ENCODE peak calls at places on chromosomes 1 and 21, in seven cellular contexts. One of them, this sample, is unnamed.

GRCh38 chr1:176794897-176795508 is 332.0 kb downstream of the PAPPA2 start:
- DNase-seq in prostate gland: no peak
- DNase-seq in right lobe of liver: no peak
- DNase-seq in A549: no peak
- DNase-seq in upper lobe of left lung: no peak
- DNase-seq in body of pancreas: no peak
- DNase-seq in IMR-90: no peak
- DNase-seq in this sample: no peak

GRCh38 chr1:26820784-26821269 is 5.7 kb upstream of the ZDHHC18 start:
- DNase-seq in IMR-90: no peak
- DNase-seq in prostate gland: no peak
- DNase-seq in upper lobe of left lung: no peak
- DNase-seq in body of pancreas: no peak
- DNase-seq in right lobe of liver: no peak
- DNase-seq in A549: no peak
- DNase-seq in this sample: no peak

GRCh38 chr1:64019818-64020217 is 183.6 kb upstream of the UBE2U start:
- DNase-seq in A549: peak
- DNase-seq in right lobe of liver: no peak
- DNase-seq in IMR-90: peak
- DNase-seq in body of pancreas: no peak
- DNase-seq in upper lobe of left lung: no peak
- DNase-seq in prostate gland: no peak
- DNase-seq in this sample: no peak

GRCh38 chr1:112371770-112372169 is 24.2 kb upstream of the CTTNBP2NL start:
- DNase-seq in right lobe of liver: no peak
- DNase-seq in A549: no peak
- DNase-seq in body of pancreas: no peak
- DNase-seq in prostate gland: no peak
- DNase-seq in upper lobe of left lung: no peak
- DNase-seq in IMR-90: peak
- DNase-seq in this sample: no peak

GRCh38 chr21:35862969-35863368 is 197.4 kb downstream of the SETD4 start:
- DNase-seq in body of pancreas: no peak
- DNase-seq in IMR-90: no peak
- DNase-seq in upper lobe of left lung: no peak
- DNase-seq in prostate gland: no peak
- DNase-seq in A549: no peak
- DNase-seq in right lobe of liver: no peak
- DNase-seq in this sample: no peak

GRCh38 chr1:110316735-110317134 is 22.4 kb upstream of the RBM15 start:
- DNase-seq in prostate gland: no peak
- DNase-seq in IMR-90: no peak
- DNase-seq in upper lobe of left lung: no peak
- DNase-seq in body of pancreas: no peak
- DNase-seq in A549: no peak
- DNase-seq in right lobe of liver: no peak
- DNase-seq in this sample: no peak

GRCh38 chr1:162416909-162417308 is 5.0 kb upstream of the SH2D1B start:
- DNase-seq in right lobe of liver: no peak
- DNase-seq in upper lobe of left lung: no peak
- DNase-seq in body of pancreas: no peak
- DNase-seq in prostate gland: no peak
- DNase-seq in A549: no peak
- DNase-seq in IMR-90: no peak
- DNase-seq in this sample: no peak

GRCh38 chr1:168628807-168629206 is 52.4 kb downstream of the XCL1 start:
- DNase-seq in right lobe of liver: no peak
- DNase-seq in prostate gland: no peak
- DNase-seq in upper lobe of left lung: no peak
- DNase-seq in A549: peak
- DNase-seq in IMR-90: peak
- DNase-seq in body of pancreas: no peak
- DNase-seq in this sample: no peak

GRCh38 chr1:209618756-209619420 is 33.3 kb downstream of the LAMB3 start:
- DNase-seq in upper lobe of left lung: no peak
- DNase-seq in prostate gland: no peak
- DNase-seq in right lobe of liver: no peak
- DNase-seq in IMR-90: no peak
- DNase-seq in body of pancreas: no peak
- DNase-seq in A549: no peak
- DNase-seq in this sample: no peak

GRCh38 chr1:53111073-53111556 is 31.3 kb downstream of the SLC1A7 start:
- DNase-seq in prostate gland: no peak
- DNase-seq in IMR-90: peak
- DNase-seq in upper lobe of left lung: no peak
- DNase-seq in right lobe of liver: peak
- DNase-seq in body of pancreas: no peak
- DNase-seq in A549: peak
- DNase-seq in this sample: no peak
- TF ChIP-seq POLR2A in prostate gland: no peak
- TF ChIP-seq POLR2A in IMR-90: no peak
- TF ChIP-seq POLR2A in upper lobe of left lung: no peak
- TF ChIP-seq POLR2A in right lobe of liver: no peak
- TF ChIP-seq POLR2A in body of pancreas: no peak
- TF ChIP-seq POLR2A in A549: no peak
- TF ChIP-seq POLR2A in this sample: no peak

GRCh38 chr1:58815680-58816071 is 31.8 kb upstream of the JUN start:
- DNase-seq in right lobe of liver: peak
- DNase-seq in prostate gland: peak
- DNase-seq in body of pancreas: peak
- DNase-seq in A549: peak
- DNase-seq in IMR-90: no peak
- DNase-seq in upper lobe of left lung: no peak
- DNase-seq in this sample: no peak

GRCh38 chr1:58813801-58814200 is 30.0 kb upstream of the JUN start:
- DNase-seq in right lobe of liver: no peak
- DNase-seq in body of pancreas: no peak
- DNase-seq in A549: no peak
- DNase-seq in upper lobe of left lung: no peak
- DNase-seq in IMR-90: no peak
- DNase-seq in prostate gland: no peak
- DNase-seq in this sample: no peak

GRCh38 chr1:58816072-58816746 is 32.4 kb upstream of the JUN start:
- DNase-seq in body of pancreas: peak
- DNase-seq in right lobe of liver: peak
- DNase-seq in upper lobe of left lung: peak
- DNase-seq in A549: peak
- DNase-seq in IMR-90: peak
- DNase-seq in prostate gland: peak
- DNase-seq in this sample: no peak

GRCh38 chr1:58814251-58815068 is 30.6 kb upstream of the JUN start:
- DNase-seq in upper lobe of left lung: peak
- DNase-seq in IMR-90: peak
- DNase-seq in body of pancreas: peak
- DNase-seq in right lobe of liver: peak
- DNase-seq in A549: no peak
- DNase-seq in prostate gland: peak
- DNase-seq in this sample: no peak

GRCh38 chr1:58815069-58815679 is 31.3 kb upstream of the JUN start:
- DNase-seq in A549: peak
- DNase-seq in right lobe of liver: peak
- DNase-seq in IMR-90: peak
- DNase-seq in upper lobe of left lung: peak
- DNase-seq in prostate gland: peak
- DNase-seq in body of pancreas: peak
- DNase-seq in this sample: no peak
- TF ChIP-seq POLR2A in A549: peak
- TF ChIP-seq POLR2A in right lobe of liver: peak
- TF ChIP-seq POLR2A in IMR-90: no peak
- TF ChIP-seq POLR2A in upper lobe of left lung: no peak
- TF ChIP-seq POLR2A in prostate gland: peak
- TF ChIP-seq POLR2A in body of pancreas: peak
- TF ChIP-seq POLR2A in this sample: no peak

DNA sequence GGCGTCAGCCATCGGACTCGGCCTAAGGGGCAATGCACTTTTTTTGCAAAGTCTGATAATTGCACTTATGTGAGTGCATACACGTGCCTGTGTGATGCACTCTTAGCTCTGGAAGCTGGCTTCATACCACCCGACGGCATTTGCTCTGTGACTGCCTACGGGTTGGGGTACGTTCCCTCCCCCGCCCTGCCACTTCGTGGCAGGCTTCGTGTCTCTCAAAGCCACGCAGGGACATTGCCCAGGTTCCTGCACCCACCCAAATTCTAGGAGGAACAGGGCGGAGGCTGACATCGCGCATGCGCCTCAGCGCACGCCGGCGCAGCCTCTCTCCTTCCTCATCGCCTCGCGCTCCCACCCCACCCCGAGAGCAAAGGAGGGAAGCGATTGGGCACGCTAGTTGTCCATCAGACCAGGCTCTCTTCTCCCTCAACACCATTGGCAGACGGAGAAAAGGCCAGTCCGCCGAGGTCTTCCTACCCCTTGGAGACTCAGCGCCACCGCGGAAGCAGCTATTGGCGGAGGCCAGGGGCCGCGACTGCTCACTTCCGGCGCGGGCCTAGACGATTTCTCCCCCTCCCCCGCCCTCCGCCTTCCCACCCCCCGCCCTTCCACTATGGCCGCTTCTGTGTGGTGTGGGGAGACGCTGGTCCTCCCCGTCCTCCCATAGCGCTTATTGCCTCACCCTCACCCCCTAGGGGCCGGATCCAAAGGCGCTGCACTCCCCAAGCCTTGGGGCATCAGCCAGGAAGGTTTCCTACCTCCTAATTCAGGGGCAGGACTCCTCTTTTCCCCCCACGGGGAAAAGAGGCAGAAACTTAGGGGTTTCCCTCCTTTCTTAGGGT is at the start of gene INTS3:
- DNase-seq in right lobe of liver: peak
- DNase-seq in A549: peak
- DNase-seq in upper lobe of left lung: peak
- DNase-seq in IMR-90: peak
- DNase-seq in body of pancreas: peak
- DNase-seq in prostate gland: peak
- DNase-seq in this sample: peak
- TF ChIP-seq POLR2A in right lobe of liver: peak
- TF ChIP-seq POLR2A in A549: peak
- TF ChIP-seq POLR2A in upper lobe of left lung: no peak
- TF ChIP-seq POLR2A in IMR-90: peak
- TF ChIP-seq POLR2A in body of pancreas: peak
- TF ChIP-seq POLR2A in prostate gland: peak
- TF ChIP-seq POLR2A in this sample: no peak

GRCh38 chr1:85274969-85275453 is 1.4 kb downstream of the BCL10 start:
- DNase-seq in prostate gland: no peak
- DNase-seq in right lobe of liver: no peak
- DNase-seq in upper lobe of left lung: no peak
- DNase-seq in IMR-90: peak
- DNase-seq in A549: peak
- DNase-seq in body of pancreas: no peak
- DNase-seq in this sample: no peak

GRCh38 chr1:85277027-85277625 is 694 bp upstream of the BCL10 start:
- DNase-seq in body of pancreas: no peak
- DNase-seq in A549: no peak
- DNase-seq in prostate gland: no peak
- DNase-seq in IMR-90: no peak
- DNase-seq in upper lobe of left lung: no peak
- DNase-seq in right lobe of liver: no peak
- DNase-seq in this sample: no peak

GRCh38 chr1:85275701-85276289 is 637 bp downstream of the BCL10 start:
- DNase-seq in A549: no peak
- DNase-seq in body of pancreas: no peak
- DNase-seq in prostate gland: no peak
- DNase-seq in IMR-90: peak
- DNase-seq in right lobe of liver: no peak
- DNase-seq in upper lobe of left lung: no peak
- DNase-seq in this sample: no peak

GRCh38 chr1:85276290-85277026 is at the start of gene BCL10:
- DNase-seq in IMR-90: peak
- DNase-seq in right lobe of liver: peak
- DNase-seq in upper lobe of left lung: peak
- DNase-seq in prostate gland: peak
- DNase-seq in A549: peak
- DNase-seq in body of pancreas: peak
- DNase-seq in this sample: peak

DNA sequence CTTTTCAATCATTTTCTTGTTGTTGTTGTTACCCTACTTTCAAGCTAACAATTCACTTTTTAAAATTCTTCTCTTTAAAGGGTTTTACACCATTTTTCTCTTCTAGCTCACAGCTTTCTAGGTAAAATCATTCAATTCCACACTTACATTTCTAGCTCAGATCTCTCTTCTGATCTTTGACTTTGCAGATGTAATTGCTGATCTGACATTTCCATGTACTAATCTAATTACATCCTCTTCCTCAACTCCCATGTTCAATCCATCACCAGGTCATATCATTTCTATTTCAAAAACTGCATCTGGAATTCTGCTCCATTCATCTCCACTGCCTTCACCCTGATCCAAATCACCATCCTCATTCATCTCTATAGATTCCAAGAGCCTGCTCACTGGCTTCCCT is 3.0 kb downstream of the BCL10 start:
- DNase-seq in upper lobe of left lung: no peak
- DNase-seq in right lobe of liver: no peak
- DNase-seq in IMR-90: no peak
- DNase-seq in A549: no peak
- DNase-seq in prostate gland: no peak
- DNase-seq in body of pancreas: no peak
- DNase-seq in this sample: no peak
- TF ChIP-seq POLR2A in upper lobe of left lung: no peak
- TF ChIP-seq POLR2A in right lobe of liver: no peak
- TF ChIP-seq POLR2A in IMR-90: no peak
- TF ChIP-seq POLR2A in A549: no peak
- TF ChIP-seq POLR2A in prostate gland: no peak
- TF ChIP-seq POLR2A in body of pancreas: no peak
- TF ChIP-seq POLR2A in this sample: no peak

GRCh38 chr1:224193319-224193966 is 10.4 kb downstream of the DEGS1 start:
- DNase-seq in A549: no peak
- DNase-seq in body of pancreas: no peak
- DNase-seq in right lobe of liver: no peak
- DNase-seq in prostate gland: no peak
- DNase-seq in upper lobe of left lung: no peak
- DNase-seq in IMR-90: no peak
- DNase-seq in this sample: no peak
- TF ChIP-seq POLR2A in A549: no peak
- TF ChIP-seq POLR2A in body of pancreas: no peak
- TF ChIP-seq POLR2A in right lobe of liver: no peak
- TF ChIP-seq POLR2A in prostate gland: no peak
- TF ChIP-seq POLR2A in upper lobe of left lung: no peak
- TF ChIP-seq POLR2A in IMR-90: no peak
- TF ChIP-seq POLR2A in this sample: no peak

GRCh38 chr1:175678471-175678870 is 64.9 kb downstream of the TNR start:
- DNase-seq in body of pancreas: no peak
- DNase-seq in A549: no peak
- DNase-seq in upper lobe of left lung: no peak
- DNase-seq in right lobe of liver: no peak
- DNase-seq in prostate gland: no peak
- DNase-seq in IMR-90: no peak
- DNase-seq in this sample: no peak
- TF ChIP-seq POLR2A in body of pancreas: no peak
- TF ChIP-seq POLR2A in A549: no peak
- TF ChIP-seq POLR2A in upper lobe of left lung: no peak
- TF ChIP-seq POLR2A in right lobe of liver: no peak
- TF ChIP-seq POLR2A in prostate gland: no peak
- TF ChIP-seq POLR2A in IMR-90: no peak
- TF ChIP-seq POLR2A in this sample: no peak

This sample was measured in vagina.